ENCODE peak calls at places on chromosomes 11 and 22, in four cellular contexts. R is IMR-90, Q is psoas muscle, L is heart left ventricle. K is an unnamed sample.

GRCh38 chr11:35289821-35290220 is 129.5 kb downstream of the SLC1A2 start:
- DNase-seq in R (peak; percentile 60), Q (no peak), L (no peak), K (no peak)

GRCh38 chr22:48796295-48797015 is 1031.2 kb downstream of the BRD1 start:
- DNase-seq in R (no peak), Q (no peak), L (no peak), K (no peak)

GRCh38 chr11:70365536-70365912 is 32.8 kb upstream of the CTTN start:
- DNase-seq in R (no peak), Q (no peak), L (no peak), K (peak; percentile 2)

GRCh38 chr11:72683782-72684200 is 9.6 kb upstream of the PDE2A start:
- DNase-seq in R (peak; percentile 19), Q (peak; percentile 71), L (peak; percentile 65), K (peak; percentile 72)

GRCh38 chr11:88174627-88175003 is 628 bp downstream of the RAB38 start:
- DNase-seq in R (peak; percentile 86), Q (peak; percentile 56), L (peak; percentile 54), K (peak; percentile 92)

GRCh38 chr22:39493759-39494158 is 8.3 kb upstream of the MIEF1 start:
- DNase-seq in R (peak; percentile 92), Q (no peak), L (no peak), K (no peak)

GRCh38 chr11:118202599-118203422 is 22.0 kb downstream of the JAML start:
- DNase-seq in R (no peak), Q (no peak), L (no peak), K (no peak)

GRCh38 chr11:106917973-106918372 is 100.3 kb downstream of the GUCY1A2 start:
- DNase-seq in R (peak; percentile 0), Q (no peak), L (no peak), K (no peak)

GRCh38 chr11:119734788-119735187 is 5.8 kb upstream of the NECTIN1 start:
- DNase-seq in R (no peak), Q (no peak), L (no peak), K (no peak)

GRCh38 chr22:22015631-22016030 is 33.0 kb upstream of the TOP3B start:
- DNase-seq in R (no peak), Q (no peak), L (no peak), K (no peak)

GRCh38 chr11:128876133-128876650 is 9.1 kb upstream of the KCNJ1 start:
- DNase-seq in R (no peak), Q (no peak), L (no peak), K (no peak)

GRCh38 chr22:35329114-35329847 is 29.6 kb downstream of the TOM1 start:
- DNase-seq in R (no peak), Q (no peak), L (no peak), K (no peak)

GRCh38 chr22:19504900-19505734 is 19.1 kb downstream of the CLDN5 start:
- DNase-seq in R (no peak), Q (no peak), L (no peak), K (no peak)

DNA sequence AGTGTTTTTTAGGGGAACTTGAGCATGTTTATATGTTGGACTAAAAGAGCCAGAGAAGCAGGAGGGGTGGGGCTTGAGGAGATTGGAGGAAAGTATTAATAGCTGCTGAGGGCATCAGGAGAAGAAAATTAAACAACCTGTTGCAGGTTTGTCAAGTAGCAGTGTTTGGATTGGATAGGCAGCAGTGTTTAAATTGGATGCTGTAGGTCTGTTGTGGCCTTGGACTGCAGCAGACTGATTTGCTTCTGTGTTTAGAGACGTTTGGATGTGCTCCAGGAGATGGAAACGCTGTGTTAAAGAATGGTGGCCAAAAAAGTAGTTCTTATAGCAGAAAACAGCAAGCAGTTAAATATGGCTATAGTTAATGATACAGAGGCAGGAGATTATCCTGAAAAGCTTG is 5.7 kb downstream of the EIF3L start:
- DNase-seq in R (no peak), Q (no peak), L (no peak), K (no peak)
- H3K27ac ChIP-seq in R (no peak overlapping the region), Q (peak overlapping the region; percentile 55), L (peak overlapping the region; percentile 20), K (no peak overlapping the region)

DNA sequence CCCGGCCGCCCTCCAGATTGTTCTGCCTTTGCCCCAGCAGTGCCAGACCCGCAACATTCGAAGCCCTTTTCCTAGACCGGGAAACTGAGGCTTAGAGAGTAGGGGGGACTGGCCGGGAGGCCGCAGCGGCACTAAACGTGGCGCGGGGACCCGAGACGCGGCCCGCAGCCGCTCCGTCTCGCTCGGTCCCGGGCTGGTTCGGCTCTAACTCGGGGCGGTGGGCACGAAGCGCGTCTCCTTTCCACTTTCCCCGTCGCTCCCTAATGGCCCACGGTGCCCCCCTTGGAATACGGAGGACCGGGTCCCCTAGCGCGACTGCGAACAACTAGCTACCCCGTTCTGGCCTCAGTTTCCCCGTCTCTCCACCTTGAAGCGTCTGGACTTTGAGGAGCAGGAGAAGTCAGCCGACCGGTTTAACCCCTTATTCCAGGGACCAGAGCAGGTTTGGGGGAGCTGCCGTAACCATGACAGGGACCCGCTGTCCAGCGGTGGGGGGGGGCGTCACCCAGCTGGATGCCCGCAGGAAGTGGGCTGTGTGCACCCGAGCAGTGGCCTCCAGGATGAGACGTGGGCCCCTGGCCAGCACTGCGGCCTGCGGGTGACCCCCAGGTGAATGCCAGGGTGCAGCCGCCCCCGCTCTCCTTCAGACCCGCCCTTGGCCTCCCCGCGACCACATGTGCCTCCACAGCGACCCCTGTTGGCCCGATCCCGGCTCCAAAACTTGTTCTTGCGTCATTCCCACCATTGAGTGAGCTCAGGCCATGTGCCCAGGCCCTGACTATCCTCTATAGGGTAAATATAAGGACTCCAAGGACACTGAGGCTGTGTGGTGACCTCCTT is 1.1 kb downstream of the CDC42EP1 start:
- DNase-seq in R (peak; percentile 86), Q (peak; percentile 92), L (peak; percentile 89), K (peak; percentile 95)
- H3K4me3 ChIP-seq in R (peak overlapping the region; percentile 82), Q (peak overlapping the region; percentile 72), L (peak overlapping the region; percentile 66), K (peak overlapping the region; percentile 86)

DNA sequence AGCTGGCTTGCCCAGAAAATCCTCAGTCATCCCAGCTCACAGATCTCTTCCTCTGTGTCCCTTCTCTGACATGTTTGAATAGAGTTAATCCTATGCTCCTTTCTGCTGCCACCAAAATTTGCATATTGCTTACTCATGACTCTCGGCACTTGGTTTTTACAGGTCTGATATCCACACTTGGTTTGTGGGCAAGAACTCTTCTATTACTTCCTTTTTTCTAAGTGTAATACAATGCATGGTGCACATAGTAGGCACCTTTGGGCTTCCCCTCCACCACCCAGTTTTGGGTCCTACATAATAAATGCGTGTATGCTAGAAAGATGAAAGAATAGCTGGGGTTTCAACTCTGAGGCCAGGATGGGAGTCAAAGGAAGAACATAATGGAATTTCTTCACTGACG is 69.7 kb upstream of the GRK3 start:
- DNase-seq in R (no peak), Q (no peak), L (no peak), K (no peak)
- H3K4me1 ChIP-seq in R (peaks cover 4% of the 10 kb centered on the region), Q (no peaks in the 10 kb centered on the region), L (no peaks in the 10 kb centered on the region), K (no peaks in the 10 kb centered on the region)

GRCh38 chr11:456533-456932 is 6.5 kb downstream of the PTDSS2 start:
- DNase-seq in R (no peak), Q (peak; percentile 0), L (peak; percentile 16), K (no peak)
- H3K27ac ChIP-seq in R (no peak overlapping the region), Q (no peak overlapping the region), L (peak overlapping the region; percentile 57), K (no peak overlapping the region)

K was measured in aorta.